ENCODE peak calls at places on chromosomes 5 and 9, in ten cellular contexts. U, M, Q, V, A, O, F, K, B and R are unnamed samples.

GRCh38 chr9:134597041-134597913 is 44.3 kb upstream of the COL5A1 start:
- DNase-seq in U (no peak), M (no peak), Q (no peak), V (no peak), A (no peak), O (no peak), F (no peak), K (no peak), B (no peak), R (no peak)

GRCh38 chr9:92133949-92134604 is 18.9 kb upstream of the SPTLC1 start:
- DNase-seq in U (peak), M (peak), Q (peak), V (peak), A (peak), O (peak), F (peak), K (peak), B (peak), R (peak)

GRCh38 chr9:124357591-124358361 is 57.5 kb downstream of the PSMB7 start:
- DNase-seq in U (no peak), M (no peak), Q (no peak), V (no peak), A (no peak), O (no peak), F (no peak), K (no peak), B (no peak), R (no peak)

GRCh38 chr5:73412597-73412988 is 36.0 kb downstream of the FOXD1 start:
- DNase-seq in U (no peak), M (no peak), Q (no peak), V (peak), A (no peak), O (no peak), F (no peak), K (no peak), B (no peak), R (no peak)

GRCh38 chr5:165805756-165806155 is 2300.3 kb downstream of the MAT2B start:
- DNase-seq in U (no peak), M (no peak), Q (no peak), V (no peak), A (no peak), O (no peak), F (no peak), K (no peak), B (peak), R (no peak)

GRCh38 chr9:70924380-70924779 is 197.0 kb downstream of the TRPM3 start:
- DNase-seq in U (no peak), M (no peak), Q (no peak), V (peak), A (peak), O (no peak), F (no peak), K (no peak), B (no peak), R (no peak)

GRCh38 chr9:124045076-124045829 is 33.7 kb downstream of the LHX2 start:
- DNase-seq in U (peak), M (no peak), Q (peak), V (peak), A (peak), O (no peak), F (no peak), K (peak), B (peak), R (peak)

GRCh38 chr5:56900858-56901578 is 8.4 kb upstream of the SETD9 start:
- DNase-seq in U (no peak), M (peak), Q (peak), V (peak), A (peak), O (peak), F (peak), K (no peak), B (peak), R (peak)

GRCh38 chr9:113289091-113289490 is 13.6 kb downstream of the PRPF4 start:
- DNase-seq in U (no peak), M (no peak), Q (no peak), V (no peak), A (no peak), O (no peak), F (no peak), K (no peak), B (peak), R (no peak)

GRCh38 chr9:134243778-134244467 is 79.6 kb upstream of the RNU6ATAC start:
- DNase-seq in U (no peak), M (peak), Q (peak), V (peak), A (peak), O (peak), F (peak), K (peak), B (peak), R (no peak)

GRCh38 chr5:71681282-71681681 is 37.8 kb upstream of the CARTPT start:
- DNase-seq in U (peak), M (no peak), Q (no peak), V (no peak), A (no peak), O (no peak), F (no peak), K (no peak), B (no peak), R (no peak)

GRCh38 chr9:112274600-112274999 is 58.8 kb downstream of the PTBP3 start:
- DNase-seq in U (no peak), M (no peak), Q (no peak), V (no peak), A (no peak), O (no peak), F (no peak), K (no peak), B (no peak), R (no peak)

GRCh38 chr5:72541501-72542235 is 34.5 kb upstream of the ZNF366 start:
- DNase-seq in U (no peak), M (peak), Q (peak), V (no peak), A (no peak), O (no peak), F (no peak), K (no peak), B (no peak), R (no peak)

GRCh38 chr9:94869415-94869838 is 142.9 kb downstream of the AOPEP start:
- DNase-seq in U (no peak), M (no peak), Q (no peak), V (peak), A (no peak), O (no peak), F (no peak), K (no peak), B (no peak), R (no peak)

GRCh38 chr5:5658226-5658625 is 235.7 kb downstream of the ICE1 start:
- DNase-seq in U (no peak), M (no peak), Q (no peak), V (peak), A (no peak), O (no peak), F (no peak), K (no peak), B (peak), R (peak)

GRCh38 chr5:113336975-113337374 is 97.8 kb downstream of the TSSK1B start:
- DNase-seq in U (no peak), M (peak), Q (peak), V (peak), A (peak), O (no peak), F (no peak), K (no peak), B (no peak), R (peak)

GRCh38 chr5:93035194-93035593 is 545.8 kb downstream of the NR2F1-AS1 start:
- DNase-seq in U (no peak), M (no peak), Q (no peak), V (no peak), A (no peak), O (no peak), F (no peak), K (no peak), B (no peak), R (no peak)

GRCh38 chr9:133775951-133776905 is 38.1 kb upstream of the SARDH start:
- DNase-seq in U (no peak), M (no peak), Q (no peak), V (no peak), A (no peak), O (no peak), F (no peak), K (peak), B (no peak), R (no peak)